ENCODE peak calls at places on chromosomes 2 and 18, in seven cellular contexts. V, Y, G, I, C, B and Q are unnamed samples.

GRCh38 chr2:207502799-207503198 is 27.0 kb upstream of the CREB1 start:
- DNase-seq in V (no peak), Y (no peak), G (no peak), I (no peak), C (no peak), B (no peak), Q (no peak)

GRCh38 chr2:8515390-8515761 is 166.5 kb upstream of the ID2 start:
- DNase-seq in V (no peak), Y (no peak), G (no peak), I (no peak), C (no peak), B (no peak), Q (no peak)

GRCh38 chr2:20065885-20066602 is 14.6 kb upstream of the LAPTM4A start:
- DNase-seq in V (peak; percentile 58), Y (peak; percentile 89), G (no peak), I (peak; percentile 65), C (no peak), B (no peak), Q (no peak)

GRCh38 chr2:43005211-43005974 is 213.0 kb upstream of the HAAO start:
- DNase-seq in V (no peak), Y (no peak), G (no peak), I (no peak), C (no peak), B (no peak), Q (peak; percentile 74)

GRCh38 chr18:39825485-39825884 is 2129.5 kb upstream of the PIK3C3 start:
- DNase-seq in V (peak; percentile 53), Y (no peak), G (no peak), I (no peak), C (no peak), B (no peak), Q (no peak)

GRCh38 chr2:74405994-74406583 is 15.3 kb downstream of the C2orf81 start:
- DNase-seq in V (no peak), Y (no peak), G (no peak), I (no peak), C (no peak), B (no peak), Q (no peak)

GRCh38 chr2:28268386-28268785 is 124.3 kb upstream of the FOSL2 start:
- DNase-seq in V (no peak), Y (no peak), G (no peak), I (no peak), C (no peak), B (no peak), Q (no peak)

GRCh38 chr2:85772019-85772745 is 18.4 kb downstream of the ATOH8 start:
- DNase-seq in V (peak; percentile 100), Y (peak; percentile 99), G (peak; percentile 52), I (peak; percentile 100), C (peak; percentile 99), B (peak; percentile 52), Q (peak; percentile 97)

GRCh38 chr18:12946549-12947354 is 1.1 kb upstream of the SEH1L start:
- DNase-seq in V (peak; percentile 97), Y (no peak), G (peak; percentile 44), I (peak; percentile 99), C (peak; percentile 88), B (no peak), Q (no peak)

GRCh38 chr2:152585830-152586484 is 131.3 kb downstream of the PRPF40A start:
- DNase-seq in V (peak; percentile 97), Y (no peak), G (no peak), I (peak; percentile 95), C (peak; percentile 99), B (no peak), Q (no peak)

GRCh38 chr2:44304258-44304657 is 29.0 kb downstream of the SLC3A1 start:
- DNase-seq in V (no peak), Y (no peak), G (no peak), I (no peak), C (no peak), B (no peak), Q (no peak)

GRCh38 chr2:207950063-207950760 is 75.1 kb downstream of the PLEKHM3 start:
- DNase-seq in V (no peak), Y (no peak), G (no peak), I (no peak), C (no peak), B (no peak), Q (no peak)

GRCh38 chr2:77521931-77522470 is at the start of gene LRRTM4:
- DNase-seq in V (no peak), Y (peak; percentile 37), G (peak; percentile 60), I (no peak), C (no peak), B (peak; percentile 14), Q (no peak)

GRCh38 chr2:135030826-135031225 is 16.4 kb downstream of the MAP3K19 start:
- DNase-seq in V (peak; percentile 25), Y (no peak), G (peak; percentile 32), I (peak; percentile 61), C (no peak), B (peak; percentile 16), Q (no peak)

GRCh38 chr2:85354286-85355072 is at the start of the genes ELMOD3 and RETSAT:
- DNase-seq in V (peak; percentile 100), Y (peak; percentile 98), G (peak; percentile 99), I (peak; percentile 100), C (peak; percentile 99), B (peak; percentile 97), Q (peak; percentile 98)

GRCh38 chr2:8285081-8285480 is 396.8 kb upstream of the ID2 start:
- DNase-seq in V (no peak), Y (no peak), G (no peak), I (peak; percentile 30), C (no peak), B (no peak), Q (no peak)

GRCh38 chr18:905948-906415 is 1.3 kb downstream of the ADCYAP1 start:
- DNase-seq in V (no peak), Y (no peak), G (no peak), I (no peak), C (no peak), B (no peak), Q (no peak)

GRCh38 chr18:24627644-24628315 is 167.3 kb downstream of the HRH4 start:
- DNase-seq in V (no peak), Y (no peak), G (no peak), I (no peak), C (no peak), B (no peak), Q (no peak)

GRCh38 chr2:56229397-56230060 is 45.7 kb downstream of the CCDC85A start:
- DNase-seq in V (no peak), Y (no peak), G (no peak), I (no peak), C (no peak), B (no peak), Q (no peak)

GRCh38 chr2:136327162-136327852 is 209.4 kb upstream of the CXCR4 start:
- DNase-seq in V (no peak), Y (no peak), G (no peak), I (no peak), C (peak; percentile 26), B (peak; percentile 9), Q (no peak)